ENCODE peak calls at places on chromosomes 4 and X, in eight cellular contexts. A is lower lobe of right lung; C is neural progenitor cell; U is CD4-positive, CD25-positive, alpha-beta regulatory T cell; S is left lung; D is pancreas; K is right lobe of liver; Z is CD4-positive, alpha-beta memory T cell. N is an unnamed sample.

GRCh38 chrX:11185861-11186260 is 74.7 kb downstream of the HCCS start:
- DNase-seq in S (no peak), D (no peak), Z (no peak), C (no peak), A (no peak), K (no peak), U (no peak), N (no peak)

GRCh38 chr4:184420881-184421416 is 53.4 kb downstream of the IRF2 start:
- DNase-seq in S (no peak), D (no peak), K (no peak), Z (no peak), A (no peak), U (no peak), C (peak; percentile 29), N (no peak)

GRCh38 chr4:81469774-81470455 is 1.8 kb downstream of the RASGEF1B start:
- DNase-seq in A (no peak), K (no peak), S (no peak), U (no peak), D (no peak), C (no peak), Z (no peak), N (no peak)

GRCh38 chr4:144712775-144713174 is 66.8 kb downstream of the HHIP start:
- DNase-seq in Z (no peak), A (no peak), C (no peak), U (no peak), S (no peak), D (peak; percentile 42), K (no peak), N (no peak)

GRCh38 chrX:110180928-110181310 is 137.0 kb downstream of the AMMECR1 start:
- DNase-seq in C (no peak), D (no peak), S (no peak), A (no peak), U (no peak), K (no peak), Z (no peak), N (no peak)

GRCh38 chr4:85393201-85393600 is 81.7 kb upstream of the ARHGAP24 start:
- DNase-seq in D (no peak), A (no peak), U (no peak), Z (no peak), K (no peak), S (no peak), C (no peak), N (no peak)

GRCh38 chr4:54085284-54085683 is 14.7 kb upstream of the GSX2 start:
- DNase-seq in A (no peak), D (no peak), S (no peak), Z (no peak), U (no peak), K (peak; percentile 79), C (no peak), N (peak; percentile 50)

GRCh38 chr4:147019061-147019460 is 73.4 kb upstream of the TTC29 start:
- DNase-seq in A (peak; percentile 62), U (peak; percentile 35), K (peak; percentile 44), S (peak; percentile 52), C (peak; percentile 65), Z (peak; percentile 31), D (peak; percentile 26), N (peak; percentile 49)

GRCh38 chrX:23035493-23035892 is 35.7 kb downstream of the DDX53 start:
- DNase-seq in Z (no peak), S (no peak), K (no peak), D (no peak), C (peak; percentile 7), U (no peak), A (no peak), N (no peak)

GRCh38 chr4:15420642-15421041 is 7.2 kb upstream of the C1QTNF7 start:
- DNase-seq in C (no peak), Z (no peak), A (no peak), D (no peak), S (no peak), K (no peak), U (no peak), N (no peak)

GRCh38 chr4:57435300-57435699 is 325.1 kb upstream of the IGFBP7 start:
- DNase-seq in U (no peak), C (no peak), Z (no peak), A (no peak), K (no peak), S (no peak), D (no peak), N (no peak)

GRCh38 chrX:132171478-132171877 is 43.7 kb upstream of the FRMD7 start:
- DNase-seq in S (no peak), A (no peak), D (no peak), Z (no peak), C (no peak), U (no peak), K (no peak), N (no peak)

GRCh38 chrX:16897445-16897844 is 27.3 kb upstream of the RBBP7 start:
- DNase-seq in D (no peak), C (no peak), S (no peak), K (no peak), A (no peak), Z (no peak), U (no peak), N (no peak)

GRCh38 chrX:136162827-136163427 is 15.6 kb downstream of the FHL1 start:
- DNase-seq in C (peak; percentile 64), U (peak; percentile 23), Z (peak; percentile 31), A (peak; percentile 50), S (no peak), K (peak; percentile 57), D (no peak), N (peak; percentile 55)

GRCh38 chr4:114361249-114361648 is 237.4 kb upstream of the UGT8 start:
- DNase-seq in C (no peak), U (no peak), K (no peak), A (no peak), S (no peak), D (no peak), Z (no peak), N (no peak)

GRCh38 chrX:78555401-78555980 is 103.6 kb downstream of the RTL3 start:
- DNase-seq in K (no peak), U (peak; percentile 39), Z (peak; percentile 34), S (no peak), D (no peak), A (no peak), C (no peak), N (no peak)

GRCh38 chr4:37946503-37947179 is 13.6 kb upstream of the PTTG2 start:
- DNase-seq in U (no peak), Z (no peak), S (peak; percentile 76), A (peak; percentile 79), D (no peak), C (no peak), K (peak; percentile 39), N (peak; percentile 18)

GRCh38 chrX:138754861-138755260 is 43.3 kb upstream of the FGF13 start:
- DNase-seq in Z (no peak), D (no peak), U (no peak), S (no peak), C (no peak), K (no peak), A (no peak), N (no peak)

GRCh38 chr4:64248151-64248550 is 161.1 kb downstream of the TECRL start:
- DNase-seq in S (no peak), Z (no peak), K (no peak), C (no peak), U (no peak), D (no peak), A (no peak), N (no peak)

GRCh38 chr4:163330828-163331628 is 1.4 kb downstream of the NPY1R start:
- DNase-seq in C (no peak), U (no peak), S (no peak), A (no peak), Z (no peak), K (no peak), D (no peak), N (no peak)
- H3K4me3 ChIP-seq in C (peak overlapping the region; percentile 62), U (no peak overlapping the region), S (no peak overlapping the region), A (peak overlapping the region; percentile 63), Z (no peak overlapping the region), K (peak overlapping the region; percentile 51), D (peak overlapping the region; percentile 42), N (peak overlapping the region; percentile 55)

GRCh38 chr4:6692806-6693205 is 872 bp upstream of the S100P start:
- DNase-seq in D (no peak), Z (no peak), U (no peak), C (no peak), S (no peak), A (no peak), K (no peak), N (no peak)

GRCh38 chr4:6687947-6688878 is 5.5 kb upstream of the S100P start:
- DNase-seq in K (no peak), U (no peak), A (no peak), C (no peak), S (peak; percentile 10), Z (no peak), D (no peak), N (no peak)

GRCh38 chr4:6692379-6692778 is 1.3 kb upstream of the S100P start:
- DNase-seq in Z (no peak), A (no peak), K (no peak), S (no peak), U (no peak), D (no peak), C (no peak), N (no peak)

GRCh38 chr4:6688879-6689505 is 4.7 kb upstream of the S100P start:
- DNase-seq in K (peak; percentile 52), S (peak; percentile 67), C (peak; percentile 31), A (no peak), Z (peak; percentile 60), D (no peak), U (peak; percentile 30), N (no peak)

DNA sequence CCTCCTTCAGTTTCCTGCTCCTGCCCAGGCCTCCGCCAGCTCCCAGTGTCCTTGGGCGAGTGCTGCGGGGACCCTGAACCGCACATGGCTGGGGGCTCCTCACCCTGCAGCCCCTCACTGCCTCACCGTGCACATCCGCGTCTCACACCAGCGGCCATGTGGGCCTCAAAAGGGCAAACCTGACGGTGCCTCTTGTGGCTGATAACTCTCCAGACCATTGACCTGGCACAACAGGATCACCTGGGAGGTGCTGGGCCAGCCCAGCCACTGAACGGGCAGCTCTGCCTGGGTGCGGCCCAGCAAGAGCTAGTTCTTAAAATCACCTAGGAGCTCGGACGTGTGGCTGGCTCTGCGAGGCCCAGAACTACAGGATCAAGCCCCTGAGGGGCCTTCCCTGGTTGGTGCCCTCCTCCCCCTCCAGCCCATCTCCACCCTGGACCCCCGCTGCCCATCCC is 4.1 kb upstream of the S100P start:
- DNase-seq in K (peak; percentile 48), S (peak; percentile 72), Z (no peak), U (no peak), C (no peak), A (peak; percentile 73), D (no peak), N (no peak)
- H3K27ac ChIP-seq in K (peak overlapping the region; percentile 86), S (peak overlapping the region; percentile 71), Z (peak overlapping the region; percentile 62), U (peak overlapping the region; percentile 76), C (no peak overlapping the region), A (peak overlapping the region; percentile 79), D (no peak overlapping the region), N (no peak overlapping the region)

DNA sequence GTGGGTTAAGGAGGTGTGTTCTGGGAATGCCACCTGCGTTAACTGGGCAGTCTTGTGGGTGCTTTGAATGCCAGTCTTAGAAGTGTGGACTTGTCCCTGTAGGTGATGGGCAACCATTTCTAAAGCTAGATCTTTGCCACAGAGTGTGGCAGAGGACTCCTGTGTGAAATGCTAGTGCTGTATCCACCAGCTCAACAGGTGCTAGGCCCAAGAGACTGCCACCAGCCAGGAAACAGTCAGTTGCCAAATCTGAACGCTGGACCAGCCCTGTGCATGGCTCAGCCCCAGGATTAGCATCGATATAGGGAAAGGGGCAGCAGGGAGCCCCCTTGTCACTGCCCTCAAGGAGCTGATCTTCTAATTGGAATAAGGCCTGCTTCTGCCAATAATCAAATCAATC is 35.3 kb downstream of the STARD8 start:
- DNase-seq in Z (no peak), S (no peak), K (no peak), A (no peak), D (no peak), U (no peak), C (no peak), N (no peak)
- H3K4me1 ChIP-seq in Z (no peaks in the 10 kb centered on the region), S (peaks cover 29% of the 10 kb centered on the region), K (no peaks in the 10 kb centered on the region), A (peaks cover 24% of the 10 kb centered on the region), D (no peaks in the 10 kb centered on the region), U (no peaks in the 10 kb centered on the region), C (no peaks in the 10 kb centered on the region), N (peaks cover 24% of the 10 kb centered on the region)

GRCh38 chr4:87240341-87240740 is 19.9 kb upstream of the KLHL8 start:
- DNase-seq in D (no peak), A (no peak), U (no peak), S (no peak), Z (no peak), K (no peak), C (no peak), N (no peak)
- H3K4me3 ChIP-seq in D (no peak overlapping the region), A (no peak overlapping the region), U (no peak overlapping the region), S (no peak overlapping the region), Z (no peak overlapping the region), K (no peak overlapping the region), C (no peak overlapping the region), N (peak overlapping the region; percentile 4)